ENCODE peak calls at places on chromosomes 5 and 9, in ten cellular contexts. X is nephron progenitor cell, Z is cardiac fibroblast, L is fibroblast of mammary gland, H is astrocyte of the spinal cord, M is bronchial epithelial cell, F is D721Med, O is lower lobe of right lung, R is GM23338, P is fibroblast of the aortic adventitia. D is an unnamed sample.

GRCh38 chr5:63456279-63456678 is 506.0 kb downstream of the HTR1A start:
- DNase-seq in X (no peak), Z (peak; percentile 18), L (peak; percentile 2), H (peak; percentile 7), M (peak; percentile 56), F (no peak), O (no peak), R (no peak), P (no peak), D (no peak)

GRCh38 chr5:178589180-178590140 is 733 bp downstream of the COL23A1 start:
- DNase-seq in X (peak; percentile 72), Z (peak; percentile 20), L (no peak), H (no peak), M (no peak), F (no peak), O (no peak), R (peak; percentile 65), P (no peak), D (no peak)

GRCh38 chr9:89039664-89040063 is 48.4 kb downstream of the S1PR3 start:
- DNase-seq in X (no peak), Z (no peak), L (no peak), H (no peak), M (no peak), F (no peak), O (no peak), R (no peak), P (no peak), D (no peak)

GRCh38 chr5:7673658-7674057 is 177.3 kb downstream of the CFAP90 start:
- DNase-seq in X (no peak), Z (no peak), L (no peak), H (no peak), M (no peak), F (no peak), O (no peak), R (no peak), P (no peak), D (no peak)

GRCh38 chr5:168875839-168876238 is 296.7 kb upstream of the PANK3 start:
- DNase-seq in X (no peak), Z (peak; percentile 2), L (no peak), H (no peak), M (no peak), F (no peak), O (no peak), R (peak; percentile 40), P (no peak), D (no peak)

GRCh38 chr9:126453156-126453963 is 126.7 kb downstream of the MVB12B start:
- DNase-seq in X (no peak), Z (no peak), L (no peak), H (no peak), M (no peak), F (no peak), O (no peak), R (no peak), P (no peak), D (no peak)

GRCh38 chr9:10036095-10036494 is 576.7 kb downstream of the PTPRD start:
- DNase-seq in X (no peak), Z (no peak), L (no peak), H (no peak), M (no peak), F (no peak), O (no peak), R (no peak), P (no peak), D (no peak)

GRCh38 chr5:78779771-78780616 is 131.4 kb upstream of the LHFPL2 start:
- DNase-seq in X (no peak), Z (peak; percentile 90), L (peak; percentile 96), H (peak; percentile 59), M (peak; percentile 83), F (no peak), O (no peak), R (no peak), P (peak; percentile 98), D (no peak)

GRCh38 chr5:126351138-126351537 is 72.1 kb upstream of the GRAMD2B start:
- DNase-seq in X (no peak), Z (peak; percentile 73), L (peak; percentile 85), H (peak; percentile 52), M (peak; percentile 78), F (no peak), O (no peak), R (no peak), P (peak; percentile 72), D (no peak)

GRCh38 chr5:33781286-33781685 is 110.5 kb downstream of the ADAMTS12 start:
- DNase-seq in X (no peak), Z (peak; percentile 91), L (peak; percentile 95), H (peak; percentile 81), M (no peak), F (no peak), O (no peak), R (no peak), P (peak; percentile 62), D (no peak)

GRCh38 chr5:164013077-164013670 is 507.8 kb downstream of the MAT2B start:
- DNase-seq in X (peak; percentile 75), Z (peak; percentile 91), L (peak; percentile 81), H (peak; percentile 82), M (peak; percentile 66), F (no peak), O (no peak), R (peak; percentile 89), P (peak; percentile 95), D (no peak)

GRCh38 chr5:168737066-168737465 is 157.9 kb upstream of the PANK3 start:
- DNase-seq in X (no peak), Z (no peak), L (no peak), H (no peak), M (no peak), F (no peak), O (no peak), R (no peak), P (no peak), D (no peak)

GRCh38 chr5:68478306-68479091 is 262.9 kb downstream of the PIK3R1 start:
- DNase-seq in X (no peak), Z (peak; percentile 38), L (peak; percentile 34), H (no peak), M (no peak), F (no peak), O (no peak), R (no peak), P (peak; percentile 78), D (no peak)

GRCh38 chr9:116075191-116075590 is 78.4 kb upstream of the PAPPA start:
- DNase-seq in X (no peak), Z (peak; percentile 87), L (peak; percentile 99), H (peak; percentile 46), M (peak; percentile 77), F (no peak), O (no peak), R (no peak), P (peak; percentile 82), D (no peak)
- TF ChIP-seq CTCF in X (no peak), Z (no peak), L (no peak), H (no peak), M (no peak), F (no peak), O (no peak), R (no peak), P (no peak), D (no peak)

GRCh38 chr5:108260858-108261170 is 121.1 kb downstream of the FBXL17 start:
- DNase-seq in X (no peak), Z (no peak), L (no peak), H (no peak), M (no peak), F (no peak), O (no peak), R (no peak), P (no peak), D (no peak)
- TF ChIP-seq CTCF in X (no peak), Z (no peak), L (no peak), H (no peak), M (no peak), F (no peak), O (no peak), R (no peak), P (no peak), D (peak; percentile 52)

DNA sequence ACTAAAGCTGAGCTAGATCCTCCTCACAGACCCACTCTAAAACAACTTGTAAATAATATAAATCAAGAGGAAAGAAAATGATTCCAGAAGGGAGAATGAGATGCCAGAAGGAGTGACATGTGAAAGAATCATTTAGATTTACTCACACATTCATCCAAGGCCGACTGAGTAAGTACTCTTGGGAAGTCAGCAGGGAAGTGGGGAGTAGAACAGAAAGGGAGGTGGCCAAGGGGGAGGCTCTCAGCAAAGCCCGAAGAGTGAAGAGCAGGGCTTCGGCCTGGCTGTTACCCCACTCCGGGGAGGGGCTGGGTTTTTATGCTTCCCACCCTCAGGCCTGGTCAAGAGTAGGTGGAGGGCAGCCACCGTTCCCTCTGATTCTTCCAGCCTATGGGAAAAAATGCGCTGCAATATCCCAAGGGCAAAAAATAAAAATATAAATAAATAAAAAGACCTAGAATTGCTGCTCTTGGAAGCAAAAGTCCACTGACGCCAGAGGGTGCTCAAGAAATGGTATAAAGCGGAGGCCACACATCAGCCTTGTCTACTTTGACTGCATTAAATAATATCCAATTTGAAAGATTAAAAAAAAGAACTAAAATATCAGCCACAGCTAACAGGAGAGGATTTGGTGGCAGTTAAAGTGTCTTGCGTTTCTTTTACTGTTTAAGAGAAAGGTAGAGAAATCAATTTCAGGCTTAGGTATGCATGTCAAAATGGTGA is 110.2 kb upstream of the COL5A1 start:
- DNase-seq in X (no peak), Z (peak; percentile 48), L (peak; percentile 46), H (no peak), M (no peak), F (no peak), O (no peak), R (no peak), P (peak; percentile 72), D (no peak)
- TF ChIP-seq CTCF in X (no peak), Z (peak; percentile 16), L (peak; percentile 10), H (no peak), M (no peak), F (no peak), O (no peak), R (no peak), P (peak; percentile 27), D (no peak)

GRCh38 chr9:101383361-101383760 is 1.4 kb downstream of the BAAT start:
- DNase-seq in X (no peak), Z (no peak), L (no peak), H (no peak), M (no peak), F (no peak), O (no peak), R (no peak), P (no peak), D (no peak)

GRCh38 chr9:101393135-101393534 is 5.3 kb downstream of the MRPL50 start:
- DNase-seq in X (no peak), Z (no peak), L (no peak), H (no peak), M (no peak), F (no peak), O (no peak), R (no peak), P (no peak), D (no peak)

GRCh38 chr9:101387871-101388506 is 3.2 kb upstream of the BAAT start:
- DNase-seq in X (no peak), Z (peak; percentile 70), L (peak; percentile 74), H (peak; percentile 39), M (peak; percentile 68), F (no peak), O (no peak), R (peak; percentile 86), P (peak; percentile 58), D (no peak)

DNA sequence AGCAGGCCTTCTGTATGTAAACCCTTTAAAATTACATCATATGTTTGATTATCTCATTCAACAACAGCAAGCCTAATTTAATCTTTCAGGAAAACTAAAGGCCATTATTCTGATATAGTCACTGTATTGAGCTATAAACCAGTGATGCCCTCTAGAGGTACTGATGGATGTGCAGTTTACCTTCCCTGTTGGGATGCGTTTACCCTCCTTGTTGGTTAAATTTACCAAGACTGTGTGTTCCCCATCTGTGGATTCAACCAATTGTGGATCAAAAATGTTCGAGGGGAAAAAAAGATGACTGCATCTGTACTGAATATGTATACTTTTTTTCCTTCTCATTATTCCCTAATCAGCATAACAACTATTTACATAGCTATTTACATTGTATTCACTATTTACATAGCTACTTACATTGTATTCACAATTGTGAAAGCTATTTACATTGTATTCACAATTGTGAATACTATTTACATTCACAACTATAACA is 3.7 kb upstream of the BAAT start:
- DNase-seq in X (no peak), Z (peak; percentile 21), L (peak; percentile 27), H (no peak), M (peak; percentile 41), F (no peak), O (no peak), R (peak; percentile 59), P (no peak), D (no peak)
- TF ChIP-seq CTCF in X (no peak), Z (peak; percentile 30), L (peak; percentile 51), H (peak; percentile 53), M (peak; percentile 51), F (peak; percentile 32), O (no peak), R (peak; percentile 59), P (peak; percentile 39), D (peak; percentile 15)